ENCODE peak calls at places on chromosome 22, in seven cellular contexts. Q is H1, F is GM12878, H is stomach, P is SK-N-SH, L is spleen, X is HL-60. N is an unnamed sample.

GRCh38 chr22:28139993-28140392 is 220.9 kb upstream of the PITPNB start:
- DNase-seq in P (no peak), Q (no peak), X (no peak), H (no peak), L (no peak), F (no peak), N (no peak)

GRCh38 chr22:29998627-29999026 is 81.6 kb upstream of the HORMAD2 start:
- DNase-seq in F (no peak), Q (no peak), H (no peak), X (no peak), P (no peak), L (no peak), N (no peak)

GRCh38 chr22:31852691-31853370 is 91.5 kb upstream of the YWHAH start:
- DNase-seq in Q (no peak), L (no peak), P (no peak), X (no peak), H (no peak), F (no peak), N (no peak)

GRCh38 chr22:25069758-25070461 is 117.4 kb downstream of the KIAA1671 start:
- DNase-seq in L (no peak), P (no peak), F (no peak), H (no peak), X (no peak), Q (no peak), N (no peak)

GRCh38 chr22:20238567-20239062 is 29.5 kb downstream of the RTN4R start:
- DNase-seq in F (no peak), X (peak), Q (peak), H (peak), L (peak), P (peak), N (no peak)

GRCh38 chr22:29348956-29349355 is 33.5 kb upstream of the RASL10A start:
- DNase-seq in L (no peak), X (no peak), F (no peak), H (no peak), P (no peak), Q (no peak), N (no peak)

GRCh38 chr22:32044913-32045312 is 1.9 kb downstream of the SLC5A1 start:
- DNase-seq in F (no peak), P (peak), H (peak), L (no peak), X (no peak), Q (no peak), N (no peak)

GRCh38 chr22:19799322-19800190 is 39.0 kb downstream of the TBX1 start:
- DNase-seq in P (peak), L (no peak), X (no peak), Q (no peak), H (no peak), F (no peak), N (peak)

GRCh38 chr22:40001104-40001503 is 6.3 kb downstream of the FAM83F start:
- DNase-seq in L (no peak), X (no peak), H (no peak), F (no peak), P (no peak), Q (no peak), N (no peak)

GRCh38 chr22:43081968-43082367 is 7.2 kb downstream of the TTLL1 start:
- DNase-seq in P (no peak), Q (no peak), L (no peak), X (no peak), H (no peak), F (no peak), N (no peak)

GRCh38 chr22:33028191-33028700 is 29.9 kb downstream of the SYN3 start:
- DNase-seq in X (no peak), P (no peak), H (no peak), L (no peak), Q (no peak), F (no peak), N (no peak)

GRCh38 chr22:44723801-44724200 is 21.8 kb downstream of the PRR5 start:
- DNase-seq in H (no peak), P (peak), X (no peak), L (no peak), F (peak), Q (no peak), N (no peak)

GRCh38 chr22:19832476-19833108 is 22.1 kb downstream of the GNB1L start:
- DNase-seq in P (no peak), Q (no peak), X (peak), H (peak), L (no peak), F (no peak), N (no peak)

GRCh38 chr22:44424131-44424711 is 73.8 kb downstream of the RTL6 start:
- DNase-seq in H (no peak), P (no peak), Q (no peak), X (no peak), F (no peak), L (no peak), N (peak)

GRCh38 chr22:42344391-42344861 is 74.0 kb upstream of the TCF20 start:
- DNase-seq in H (peak), Q (no peak), F (no peak), P (no peak), L (peak), X (no peak), N (peak)

GRCh38 chr22:23306926-23307325 is 126.6 kb downstream of the BCR start:
- DNase-seq in Q (no peak), X (no peak), H (no peak), L (peak), F (no peak), P (no peak), N (no peak)

GRCh38 chr22:32475428-32476010 is 908 bp downstream of the FBXO7 start:
- DNase-seq in Q (no peak), H (peak), L (peak), P (peak), X (peak), F (no peak), N (peak)

GRCh38 chr22:41899110-41899509 is 15.8 kb downstream of the SHISA8 start:
- DNase-seq in L (no peak), Q (no peak), X (no peak), H (no peak), F (no peak), P (no peak), N (no peak)

GRCh38 chr22:39234867-39235687 is 9.7 kb downstream of the PDGFB start:
- DNase-seq in Q (no peak), F (no peak), H (peak), P (no peak), L (no peak), X (no peak), N (no peak)

GRCh38 chr22:45584621-45585436 is 82.1 kb downstream of the FBLN1 start:
- DNase-seq in L (peak), H (no peak), X (peak), P (no peak), Q (no peak), F (no peak), N (no peak)

GRCh38 chr22:28105988-28106387 is 186.9 kb upstream of the PITPNB start:
- DNase-seq in Q (no peak), L (no peak), F (no peak), X (no peak), H (no peak), P (no peak), N (no peak)

GRCh38 chr22:31248965-31249940 is 37.2 kb downstream of the LIMK2 start:
- DNase-seq in P (no peak), Q (no peak), H (no peak), X (no peak), L (no peak), F (no peak), N (peak)

GRCh38 chr22:42439821-42440674 is 7.8 kb upstream of the NFAM1 start:
- DNase-seq in H (peak), F (no peak), L (peak), Q (no peak), X (peak), P (no peak), N (no peak)

GRCh38 chr22:46036558-46037408 is 59.8 kb upstream of the WNT7B start:
- DNase-seq in Q (no peak), X (peak), F (no peak), H (peak), L (peak), P (peak), N (peak)

GRCh38 chr22:40560994-40561515 is 75.5 kb downstream of the MRTFA start:
- DNase-seq in H (no peak), Q (no peak), X (no peak), F (no peak), P (no peak), L (no peak), N (no peak)

GRCh38 chr22:21014202-21015050 is 539 bp upstream of the P2RX6 start:
- DNase-seq in F (peak), X (peak), H (peak), L (peak), Q (peak), P (peak), N (peak)

GRCh38 chr22:33443688-33444087 is 385.5 kb upstream of the SYN3 start:
- DNase-seq in Q (no peak), X (no peak), F (no peak), H (no peak), P (no peak), L (no peak), N (no peak)

GRCh38 chr22:45448431-45448830 is 34.9 kb downstream of the RIBC2 start:
- DNase-seq in P (no peak), H (no peak), L (no peak), Q (no peak), F (no peak), X (no peak), N (peak)

GRCh38 chr22:42083119-42083518 is 3.6 kb downstream of the SMDT1 start:
- DNase-seq in L (no peak), X (no peak), P (no peak), Q (no peak), H (no peak), F (no peak), N (no peak)

GRCh38 chr22:45640291-45640940 is 31.2 kb upstream of the ATXN10 start:
- DNase-seq in Q (no peak), H (no peak), P (no peak), X (no peak), F (no peak), L (no peak), N (no peak)

GRCh38 chr22:39949964-39950737 is 10.0 kb upstream of the TMA7B start:
- DNase-seq in F (no peak), L (no peak), Q (no peak), H (no peak), P (no peak), X (no peak), N (no peak)

GRCh38 chr22:17368727-17369552 is at the start of gene CECR2:
- DNase-seq in X (no peak), Q (peak), H (no peak), L (peak), P (peak), F (peak), N (peak)

GRCh38 chr22:49213731-49214352 is 613.8 kb downstream of the BRD1 start:
- DNase-seq in H (peak), Q (no peak), L (peak), P (no peak), X (no peak), F (no peak), N (peak)
- TF ChIP-seq CTCF in H (no peak), Q (no peak), L (no peak), P (no peak), X (no peak), F (no peak), N (no peak)

DNA sequence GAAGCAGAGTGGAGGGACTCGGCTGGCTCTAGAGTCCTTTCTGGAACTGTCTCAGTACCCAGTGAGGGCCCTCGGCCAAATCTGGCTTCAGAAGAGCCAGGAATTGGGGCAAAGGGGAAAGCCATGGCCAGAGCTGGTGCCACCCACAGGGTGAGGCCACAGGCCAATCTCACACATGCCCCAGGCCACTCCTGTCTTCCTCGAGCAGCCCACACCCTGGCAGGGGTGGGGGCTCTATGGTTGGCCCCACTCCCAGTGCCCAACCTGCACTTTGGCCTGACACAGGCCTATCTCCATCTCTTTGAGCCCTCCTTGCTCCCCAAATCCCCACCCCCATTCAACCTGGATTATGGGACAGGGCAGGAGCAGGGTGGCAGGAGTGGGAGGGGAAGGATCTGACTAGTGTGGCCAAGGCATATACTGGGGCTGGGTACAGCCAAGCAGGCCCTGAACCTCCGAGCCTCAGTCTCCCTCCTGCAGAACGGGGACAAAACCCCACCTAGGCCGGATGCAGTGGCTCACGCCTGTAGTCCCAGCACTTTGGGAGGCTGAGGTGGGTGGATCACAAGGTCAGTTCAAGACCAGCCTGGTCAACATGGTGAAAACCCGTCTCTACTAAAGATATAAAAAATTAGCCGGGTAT is 6.9 kb downstream of the TST start:
- DNase-seq in Q (no peak), H (peak), F (no peak), X (no peak), L (no peak), P (no peak), N (no peak)
- TF ChIP-seq POLR2AphosphoS5 in Q (no peak), H (peak), F (no peak), X (no peak), L (no peak), P (no peak), N (no peak)

GRCh38 chr22:34669001-34669400 is 397.0 kb upstream of the ISX start:
- DNase-seq in L (no peak), Q (no peak), P (no peak), H (no peak), F (no peak), X (no peak), N (no peak)
- TF ChIP-seq CTCF in L (no peak), Q (no peak), P (no peak), H (no peak), F (no peak), X (no peak), N (no peak)

GRCh38 chr22:47093720-47094119 is 331.3 kb downstream of the TBC1D22A start:
- DNase-seq in H (no peak), L (no peak), F (no peak), P (no peak), X (no peak), Q (no peak), N (no peak)
- TF ChIP-seq POLR2AphosphoS5 in H (no peak), L (no peak), F (no peak), P (no peak), X (no peak), Q (no peak), N (no peak)

GRCh38 chr22:26680485-26680884 is 23.1 kb downstream of the MIAT start:
- DNase-seq in X (no peak), F (no peak), P (no peak), H (no peak), Q (no peak), L (no peak), N (no peak)

GRCh38 chr22:26684173-26684572 is 26.8 kb downstream of the MIAT start:
- DNase-seq in Q (no peak), P (no peak), X (no peak), H (no peak), L (no peak), F (no peak), N (no peak)

GRCh38 chr22:26679003-26679629 is 21.7 kb downstream of the MIAT start:
- DNase-seq in F (peak), P (peak), Q (peak), L (peak), H (peak), X (peak), N (peak)

GRCh38 chr22:26677217-26677616 is 19.8 kb downstream of the MIAT start:
- DNase-seq in X (no peak), P (no peak), F (no peak), L (no peak), H (no peak), Q (no peak), N (no peak)

DNA sequence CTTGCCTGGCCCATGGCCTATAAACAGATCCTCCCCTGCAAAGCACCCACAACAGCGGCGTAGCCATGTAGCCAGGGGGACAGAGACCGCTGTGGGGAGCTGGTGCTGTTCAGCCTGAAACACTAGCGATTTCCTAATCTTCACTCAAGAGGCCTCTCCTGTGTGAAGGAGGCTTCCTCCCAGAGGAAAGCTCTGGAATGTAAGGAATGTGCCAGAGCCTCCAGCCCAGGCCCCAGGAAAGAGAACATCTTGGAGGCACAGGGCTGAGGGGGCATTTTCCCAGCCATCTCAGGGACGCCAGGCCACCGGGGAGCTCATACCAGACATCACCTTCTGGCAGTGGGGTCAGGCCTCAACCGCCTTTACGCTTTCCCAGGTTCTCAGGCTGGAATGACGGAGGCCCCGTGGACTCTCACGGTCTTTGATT is 24.0 kb downstream of the MIAT start:
- DNase-seq in X (no peak), L (peak), P (no peak), Q (no peak), H (no peak), F (no peak), N (no peak)
- TF ChIP-seq CTCF in X (no peak), L (no peak), P (no peak), Q (peak), H (no peak), F (no peak), N (no peak)

GRCh38 chr22:37571258-37571991 is 8.5 kb downstream of the LGALS2 start:
- DNase-seq in H (no peak), L (no peak), Q (no peak), X (no peak), F (no peak), P (peak), N (no peak)
- TF ChIP-seq POLR2AphosphoS5 in H (peak), L (peak), Q (no peak), X (no peak), F (no peak), P (no peak), N (no peak)

N was measured in sigmoid colon.